ENCODE peak calls at places on chromosomes 4 and X, in seven cellular contexts. L, M, Q, R, S, F and Y are unnamed samples. For H3K4me1, the result is how much of the 10 kb centered on the place peaks cover.

GRCh38 chr4:83320548-83320947 is 14.1 kb downstream of the HPSE start:
- DNase-seq in M (no peak), S (peak), Q (no peak), L (peak), F (no peak), R (no peak), Y (no peak)

GRCh38 chr4:41160010-41160789 is 54.1 kb downstream of the APBB2 start:
- DNase-seq in R (no peak), F (peak), Q (peak), M (no peak), L (no peak), S (peak), Y (no peak)

GRCh38 chr4:137632842-137633241 is 100.5 kb upstream of the PCDH18 start:
- DNase-seq in L (no peak), S (no peak), F (no peak), R (no peak), Q (no peak), M (no peak), Y (no peak)

GRCh38 chrX:36160056-36160455 is 240.5 kb downstream of the CFAP47 start:
- DNase-seq in S (no peak), F (no peak), M (no peak), Q (no peak), R (no peak), L (no peak), Y (no peak)

GRCh38 chr4:8639021-8639420 is 46.5 kb downstream of the CPZ start:
- DNase-seq in S (no peak), M (no peak), L (no peak), Q (no peak), R (peak), F (no peak), Y (no peak)

GRCh38 chr4:169659736-169660670 is 39.6 kb downstream of the CLCN3 start:
- DNase-seq in R (peak), L (peak), S (peak), M (peak), F (peak), Q (peak), Y (peak)

GRCh38 chrX:42442745-42443144 is 335.2 kb downstream of the PPP1R2C start:
- DNase-seq in L (no peak), R (no peak), F (no peak), S (no peak), Q (no peak), M (no peak), Y (no peak)

GRCh38 chrX:8867454-8867853 is 66.3 kb upstream of the FAM9A start:
- DNase-seq in M (no peak), Q (no peak), L (no peak), S (peak), R (no peak), F (no peak), Y (no peak)

GRCh38 chr4:67685532-67685859 is 15.5 kb downstream of the UBA6 start:
- DNase-seq in M (no peak), R (no peak), S (no peak), L (no peak), Q (no peak), F (no peak), Y (no peak)

GRCh38 chr4:77167866-77168265 is 10.9 kb downstream of the CCNG2 start:
- DNase-seq in Q (no peak), S (no peak), M (no peak), R (no peak), F (no peak), L (no peak), Y (no peak)

GRCh38 chrX:145393702-145394235 is 146.5 kb downstream of the SPANXN1 start:
- DNase-seq in Q (no peak), F (no peak), L (no peak), S (no peak), M (no peak), R (peak), Y (no peak)

GRCh38 chr4:77079281-77079680 is 3.5 kb upstream of the CCNI start:
- DNase-seq in M (no peak), F (no peak), Q (no peak), R (no peak), L (no peak), S (no peak), Y (no peak)

GRCh38 chrX:113124693-113125092 is 284.1 kb upstream of the AMOT start:
- DNase-seq in L (no peak), F (no peak), Q (no peak), M (no peak), R (peak), S (no peak), Y (no peak)

GRCh38 chrX:133838761-133839676 is 146.4 kb downstream of the GPC3 start:
- DNase-seq in M (no peak), L (no peak), S (peak), F (peak), R (peak), Q (no peak), Y (no peak)

GRCh38 chr4:94457692-94458106 is 6.0 kb downstream of the PDLIM5 start:
- DNase-seq in L (peak), Q (no peak), R (peak), M (no peak), F (no peak), S (no peak), Y (no peak)
- H3K4me1 ChIP-seq in L (under half), Q (under half), R (half or more), M (under half), F (half or more), S (under half), Y (under half)

GRCh38 chrX:108117988-108118387 is 26.4 kb downstream of the ATG4A start:
- DNase-seq in Q (no peak), R (no peak), F (no peak), S (peak), L (no peak), M (no peak), Y (no peak)
- H3K4me1 ChIP-seq in Q (under half), R (under half), F (under half), S (under half), L (under half), M (under half), Y (under half)

DNA sequence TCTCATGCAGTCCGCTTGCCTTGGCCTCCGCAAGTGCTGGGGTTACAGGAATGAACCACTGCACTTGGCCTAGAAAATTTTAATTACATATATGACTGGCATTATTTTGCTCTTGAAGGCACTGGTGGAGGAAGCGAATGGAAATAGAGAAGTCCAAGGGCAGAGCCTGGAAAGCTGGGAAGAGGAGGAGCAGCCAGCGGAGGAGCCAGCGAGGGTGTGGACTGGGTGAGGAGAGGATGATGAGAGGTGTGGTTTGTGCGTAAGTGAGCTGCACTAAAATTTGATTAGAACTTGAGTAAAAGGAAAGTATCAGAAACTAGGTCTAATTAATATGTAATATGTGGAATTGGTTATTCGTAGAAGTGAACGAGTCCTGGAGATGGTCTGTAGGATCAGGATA is 13.3 kb downstream of the KIAA0232 start:
- DNase-seq in M (no peak), F (no peak), L (no peak), Q (no peak), R (no peak), S (no peak), Y (no peak)
- H3K4me1 ChIP-seq in M (under half), F (under half), L (under half), Q (under half), R (under half), S (under half), Y (under half)

GRCh38 chr4:158936238-158936637 is 166.6 kb upstream of the RAPGEF2 start:
- DNase-seq in Q (no peak), M (no peak), S (no peak), F (no peak), L (no peak), R (no peak), Y (no peak)
- H3K4me1 ChIP-seq in Q (under half), M (under half), S (under half), F (under half), L (under half), R (under half), Y (under half)

DNA sequence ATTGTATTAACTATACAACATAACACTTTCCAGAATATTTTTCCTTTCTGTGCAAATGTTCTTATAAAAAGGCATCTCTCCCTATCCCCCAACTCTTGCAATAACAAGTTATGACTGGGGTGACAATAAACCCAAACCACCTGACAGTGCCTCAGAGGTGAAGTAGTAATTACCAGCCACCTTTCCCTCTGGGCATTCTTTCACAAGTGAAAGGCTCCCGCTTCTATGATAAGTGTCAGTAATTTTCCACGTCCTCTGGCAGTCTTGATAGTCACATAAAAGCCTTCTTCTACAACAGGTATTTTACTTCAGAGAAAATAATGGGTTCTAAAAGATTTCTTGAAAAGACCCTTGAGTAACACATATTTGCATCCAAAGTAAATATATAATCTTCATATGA is 82.7 kb downstream of the MANBA start:
- DNase-seq in F (no peak), L (no peak), S (no peak), Q (no peak), R (no peak), M (no peak), Y (no peak)
- H3K4me1 ChIP-seq in F (under half), L (under half), S (under half), Q (under half), R (under half), M (under half), Y (under half)